ENCODE peak calls at places on chromosomes 5 and 9, in seven cellular contexts. I is heart left ventricle, C is vagina, S is K562, G is ovary, O is body of pancreas, Z is HCT116. R is an unnamed sample.

GRCh38 chr9:122113574-122113973 is 20.5 kb upstream of the TTLL11 start:
- DNase-seq in G (no peak), C (no peak), S (no peak), Z (no peak), O (no peak), I (no peak), R (no peak)

GRCh38 chr5:172919525-172920446 is 39.4 kb upstream of the RPL26L1 start:
- DNase-seq in C (no peak), G (no peak), O (no peak), Z (no peak), S (no peak), I (peak), R (no peak)

GRCh38 chr9:96604005-96604320 is 15.7 kb downstream of the CDC14B start:
- DNase-seq in C (no peak), O (no peak), S (no peak), Z (no peak), G (no peak), I (peak), R (no peak)

GRCh38 chr5:128782446-128782845 is 182.8 kb upstream of the SLC27A6 start:
- DNase-seq in C (no peak), S (no peak), O (peak), Z (peak), G (no peak), I (peak), R (no peak)

GRCh38 chr5:111432828-111433536 is 79.4 kb downstream of the STARD4 start:
- DNase-seq in C (no peak), Z (no peak), O (no peak), I (no peak), G (no peak), S (no peak), R (no peak)

GRCh38 chr9:132793606-132794580 is 84.2 kb downstream of the AK8 start:
- DNase-seq in C (peak), S (no peak), I (no peak), G (no peak), O (no peak), Z (no peak), R (no peak)

GRCh38 chr9:79705704-79706103 is 133.9 kb downstream of the TLE4 start:
- DNase-seq in Z (no peak), I (no peak), O (no peak), G (no peak), S (no peak), C (no peak), R (no peak)

GRCh38 chr5:135013947-135014570 is 20.0 kb downstream of the PITX1 start:
- DNase-seq in C (peak), O (peak), S (no peak), Z (no peak), I (no peak), G (no peak), R (no peak)

GRCh38 chr9:86747711-86748110 is 199.6 kb downstream of the GAS1 start:
- DNase-seq in C (no peak), S (no peak), Z (no peak), G (no peak), I (no peak), O (no peak), R (no peak)

GRCh38 chr5:84727708-84728107 is 343.0 kb upstream of the EDIL3 start:
- DNase-seq in G (no peak), S (no peak), O (no peak), Z (no peak), C (no peak), I (no peak), R (no peak)

GRCh38 chr5:68891718-68892117 is 202.1 kb upstream of the SLC30A5 start:
- DNase-seq in G (no peak), C (no peak), I (no peak), S (no peak), O (no peak), Z (no peak), R (no peak)

GRCh38 chr5:7348168-7348802 is 47.7 kb upstream of the ADCY2 start:
- DNase-seq in S (no peak), Z (no peak), O (no peak), G (no peak), I (no peak), C (no peak), R (no peak)

GRCh38 chr5:125017796-125018195 is 271.4 kb upstream of the ZNF608 start:
- DNase-seq in G (no peak), I (no peak), C (no peak), S (no peak), Z (no peak), O (no peak), R (no peak)

GRCh38 chr9:99419099-99419498 is 197.0 kb downstream of the SEC61B start:
- DNase-seq in Z (no peak), C (no peak), G (no peak), S (no peak), O (no peak), I (no peak), R (no peak)

GRCh38 chr9:83336696-83337095 is 201.5 kb downstream of the FRMD3 start:
- DNase-seq in I (no peak), C (no peak), S (no peak), G (no peak), Z (no peak), O (no peak), R (peak)

DNA sequence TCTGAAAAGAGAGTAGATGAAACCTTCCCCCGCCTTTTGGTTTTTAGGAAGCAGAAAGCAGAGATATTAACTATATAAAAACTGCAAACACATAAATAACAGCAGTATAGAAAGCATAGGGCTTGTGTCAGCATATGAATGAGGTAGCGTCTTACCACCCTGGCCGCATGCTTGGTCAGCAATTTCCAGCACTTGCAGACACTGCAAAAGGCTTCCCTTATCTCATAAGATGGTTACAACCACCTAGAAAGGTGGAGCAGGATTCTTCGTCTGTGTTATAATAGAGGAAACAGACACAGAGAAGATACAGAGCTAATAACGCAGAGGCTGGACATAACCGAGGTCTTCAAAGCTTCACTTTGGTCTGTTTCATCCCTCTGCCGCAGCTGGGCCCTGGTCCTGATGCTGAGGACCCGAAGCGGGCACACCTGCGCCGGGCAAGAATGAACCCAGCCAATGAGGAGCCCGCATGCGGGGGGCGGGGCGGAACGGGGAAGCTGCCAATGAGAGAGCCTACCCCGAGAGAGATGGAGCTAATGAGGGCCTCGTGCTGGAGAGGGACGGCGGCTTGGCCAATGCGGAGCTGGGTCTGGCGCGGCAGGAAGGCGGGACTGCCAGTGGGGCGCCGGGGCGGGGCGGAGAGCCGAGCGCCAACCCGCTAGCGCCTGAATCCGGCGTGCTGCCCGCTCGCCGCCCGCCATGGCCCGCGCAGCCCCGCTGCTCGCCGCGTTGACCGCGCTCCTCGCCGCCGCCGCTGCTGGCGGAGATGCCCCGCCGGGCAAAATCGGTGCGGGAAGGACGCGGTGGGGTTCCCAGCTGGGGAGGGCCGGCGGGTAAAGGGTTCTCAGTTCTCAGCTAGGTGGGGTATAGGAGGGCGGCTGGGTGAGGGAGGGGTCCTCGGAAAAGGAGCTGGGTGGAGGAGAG is at the start of gene PCYOX1L:
- DNase-seq in O (peak), C (no peak), S (peak), Z (peak), I (peak), G (peak), R (peak)
- TF ChIP-seq POLR2A in O (peak), C (no peak), S (peak), Z (peak), I (no peak), G (peak), R (peak)

GRCh38 chr5:163504091-163504931 is 1.1 kb upstream of the MAT2B start:
- DNase-seq in G (peak), Z (no peak), S (peak), I (peak), C (no peak), O (peak), R (peak)
- TF ChIP-seq POLR2A in G (no peak), Z (peak), S (no peak), I (no peak), C (no peak), O (no peak), R (no peak)

GRCh38 chr9:93493949-93494348 is 40.6 kb upstream of the FAM120AOS start:
- DNase-seq in O (no peak), I (no peak), S (no peak), Z (no peak), G (no peak), C (no peak), R (no peak)

GRCh38 chr9:93496285-93496684 is 42.9 kb upstream of the FAM120AOS start:
- DNase-seq in O (no peak), S (no peak), C (no peak), I (no peak), Z (no peak), G (no peak), R (no peak)

GRCh38 chr9:93492327-93492726 is 38.9 kb upstream of the FAM120AOS start:
- DNase-seq in I (no peak), Z (no peak), O (no peak), S (no peak), C (no peak), G (no peak), R (no peak)

GRCh38 chr9:93488239-93488638 is 34.9 kb upstream of the FAM120AOS start:
- DNase-seq in O (no peak), S (no peak), G (no peak), C (no peak), Z (no peak), I (no peak), R (no peak)

DNA sequence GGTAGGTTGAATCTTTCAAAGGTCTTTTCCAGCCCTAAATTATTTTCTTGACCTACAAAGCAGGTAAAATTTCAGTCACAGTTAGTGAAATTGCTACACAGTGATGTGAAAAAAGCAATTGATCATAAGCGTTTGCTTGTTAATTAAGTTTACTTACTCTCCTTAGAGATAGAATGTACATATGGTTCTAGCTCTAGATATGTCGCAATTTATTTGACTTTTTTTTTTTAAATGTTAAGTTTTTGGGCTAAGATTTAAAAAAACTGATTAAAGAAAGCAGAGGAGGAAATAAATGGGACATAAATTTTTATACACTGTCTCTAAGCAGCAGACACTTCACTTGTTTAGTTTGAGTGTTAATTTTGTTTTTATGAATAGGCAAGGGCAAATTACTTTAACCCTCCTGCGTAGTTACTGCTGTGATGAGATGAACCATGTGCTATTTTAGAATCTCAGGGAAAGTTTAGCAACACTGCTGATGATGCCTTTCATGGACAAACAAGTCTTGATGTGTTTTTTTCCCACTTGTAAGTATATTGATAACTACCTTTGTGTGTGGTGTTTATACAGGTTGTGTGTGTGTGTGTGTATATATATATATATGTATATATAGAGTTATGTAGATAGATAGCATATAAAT is 38.3 kb upstream of the FAM120AOS start:
- DNase-seq in Z (no peak), I (no peak), G (no peak), C (no peak), O (no peak), S (no peak), R (no peak)
- TF ChIP-seq POLR2A in Z (no peak), I (no peak), G (no peak), C (no peak), O (no peak), S (no peak), R (no peak)

DNA sequence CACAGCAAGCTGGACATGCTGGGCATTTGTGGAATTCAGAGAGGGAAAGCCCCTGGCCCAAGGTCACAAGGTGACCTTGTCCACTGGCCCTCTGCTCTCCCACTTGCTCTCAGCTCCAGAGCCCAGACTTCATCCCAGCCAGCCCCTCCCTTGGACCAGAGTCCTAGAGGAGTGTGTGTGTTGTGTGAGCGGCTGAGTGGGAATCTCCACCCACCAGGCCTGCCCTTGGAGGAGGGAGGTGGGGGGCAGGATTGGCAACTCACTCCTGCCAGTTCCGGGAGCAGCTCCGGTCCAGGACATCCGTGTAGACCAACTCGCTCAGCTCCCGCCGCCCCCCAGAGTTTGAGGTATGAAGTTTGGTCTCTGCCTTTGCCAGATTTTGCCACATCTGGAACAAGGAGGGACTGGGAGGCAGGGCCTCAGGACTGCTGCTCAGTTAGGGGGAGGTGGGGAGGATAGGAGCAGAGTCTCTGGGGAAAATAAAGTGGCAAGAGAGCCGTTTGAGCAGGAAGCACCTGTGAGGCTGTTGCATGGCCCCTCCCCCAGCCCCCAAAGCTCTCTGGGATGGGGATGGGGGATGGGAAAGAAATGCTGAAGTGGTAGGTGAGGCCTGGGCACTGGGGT is 1.4 kb downstream of the MZB1 start:
- DNase-seq in C (no peak), I (no peak), Z (no peak), O (peak), S (no peak), G (no peak), R (no peak)
- TF ChIP-seq POLR2A in C (no peak), I (no peak), Z (no peak), O (no peak), S (no peak), G (no peak), R (no peak)

GRCh38 chr9:36937346-36937745 is 96.7 kb downstream of the PAX5 start:
- DNase-seq in C (no peak), I (no peak), Z (no peak), O (no peak), G (no peak), S (no peak), R (no peak)
- TF ChIP-seq POLR2A in C (no peak), I (no peak), Z (no peak), O (no peak), G (no peak), S (no peak), R (no peak)

GRCh38 chr5:151259931-151260330 is 6.9 kb downstream of the GM2A start:
- DNase-seq in Z (no peak), G (no peak), I (no peak), S (no peak), O (no peak), C (no peak), R (no peak)

GRCh38 chr5:151254533-151254932 is 1.5 kb downstream of the GM2A start:
- DNase-seq in Z (no peak), G (no peak), I (no peak), O (no peak), S (no peak), C (no peak), R (no peak)

GRCh38 chr5:151258771-151259170 is 5.8 kb downstream of the GM2A start:
- DNase-seq in S (no peak), I (no peak), C (no peak), O (no peak), G (no peak), Z (no peak), R (no peak)

GRCh38 chr5:151255621-151256286 is 2.8 kb downstream of the GM2A start:
- DNase-seq in O (no peak), S (no peak), I (no peak), Z (no peak), C (no peak), G (no peak), R (peak)

DNA sequence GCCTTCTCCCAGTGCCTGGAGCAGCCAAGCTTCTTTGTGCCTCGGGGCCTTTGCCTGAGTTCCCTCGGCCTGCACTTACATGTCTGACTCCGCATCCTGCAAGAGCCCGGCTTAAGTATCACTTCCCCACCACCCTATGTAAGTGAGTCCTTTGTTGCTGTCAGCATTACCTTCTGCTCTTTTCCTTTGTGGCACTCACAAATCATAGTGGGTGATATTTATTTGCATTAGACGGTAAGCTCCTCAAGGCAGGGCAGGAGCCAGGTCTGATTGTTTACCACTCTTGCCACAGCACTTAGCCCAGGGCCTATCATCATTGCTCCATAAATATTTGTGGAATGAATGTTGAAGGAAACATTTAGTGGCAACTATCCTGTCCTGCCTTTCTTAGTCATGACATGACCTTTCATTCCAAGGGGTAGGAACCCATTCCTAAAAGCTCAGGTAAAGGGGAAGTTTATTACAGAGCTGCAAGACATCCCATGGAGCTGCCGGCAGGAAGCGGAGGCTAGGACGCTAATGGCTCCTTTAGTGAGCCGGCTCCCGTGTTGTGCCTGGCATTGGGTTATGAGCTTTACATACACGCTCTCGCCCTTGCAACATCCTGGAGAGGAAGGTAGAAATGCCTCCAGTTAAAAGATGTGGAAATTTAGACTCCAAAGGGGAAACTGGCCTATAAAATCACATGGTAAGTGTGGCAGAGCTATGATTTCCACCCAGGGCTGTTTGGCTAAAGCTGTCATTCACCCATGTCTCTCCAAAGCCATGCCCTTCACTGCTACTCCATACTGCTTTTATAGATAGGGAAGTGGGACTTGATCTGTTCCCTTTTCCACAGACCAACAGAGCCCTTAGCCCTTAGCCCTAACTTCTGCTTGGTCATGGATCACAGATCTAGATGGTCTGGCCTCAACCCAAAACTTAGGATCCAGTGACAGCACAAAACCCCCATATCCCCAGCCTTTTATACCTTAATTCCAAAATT is 5.0 kb downstream of the GM2A start:
- DNase-seq in I (no peak), G (no peak), O (peak), Z (no peak), S (no peak), C (no peak), R (no peak)
- TF ChIP-seq POLR2A in I (no peak), G (no peak), O (no peak), Z (no peak), S (no peak), C (no peak), R (no peak)

GRCh38 chr9:21559402-21560280 is 77.5 kb upstream of the IFNE start:
- DNase-seq in C (no peak), S (no peak), G (peak), Z (no peak), I (peak), O (peak), R (peak)
- TF ChIP-seq POLR2A in C (no peak), S (no peak), G (no peak), Z (no peak), I (no peak), O (peak), R (no peak)

GRCh38 chr5:18745988-18746615 is 1111.8 kb downstream of the TAF11L14 start:
- DNase-seq in I (no peak), S (no peak), O (peak), G (peak), C (no peak), Z (no peak), R (peak)
- TF ChIP-seq POLR2A in I (no peak), S (no peak), O (no peak), G (no peak), C (no peak), Z (no peak), R (no peak)

DNA sequence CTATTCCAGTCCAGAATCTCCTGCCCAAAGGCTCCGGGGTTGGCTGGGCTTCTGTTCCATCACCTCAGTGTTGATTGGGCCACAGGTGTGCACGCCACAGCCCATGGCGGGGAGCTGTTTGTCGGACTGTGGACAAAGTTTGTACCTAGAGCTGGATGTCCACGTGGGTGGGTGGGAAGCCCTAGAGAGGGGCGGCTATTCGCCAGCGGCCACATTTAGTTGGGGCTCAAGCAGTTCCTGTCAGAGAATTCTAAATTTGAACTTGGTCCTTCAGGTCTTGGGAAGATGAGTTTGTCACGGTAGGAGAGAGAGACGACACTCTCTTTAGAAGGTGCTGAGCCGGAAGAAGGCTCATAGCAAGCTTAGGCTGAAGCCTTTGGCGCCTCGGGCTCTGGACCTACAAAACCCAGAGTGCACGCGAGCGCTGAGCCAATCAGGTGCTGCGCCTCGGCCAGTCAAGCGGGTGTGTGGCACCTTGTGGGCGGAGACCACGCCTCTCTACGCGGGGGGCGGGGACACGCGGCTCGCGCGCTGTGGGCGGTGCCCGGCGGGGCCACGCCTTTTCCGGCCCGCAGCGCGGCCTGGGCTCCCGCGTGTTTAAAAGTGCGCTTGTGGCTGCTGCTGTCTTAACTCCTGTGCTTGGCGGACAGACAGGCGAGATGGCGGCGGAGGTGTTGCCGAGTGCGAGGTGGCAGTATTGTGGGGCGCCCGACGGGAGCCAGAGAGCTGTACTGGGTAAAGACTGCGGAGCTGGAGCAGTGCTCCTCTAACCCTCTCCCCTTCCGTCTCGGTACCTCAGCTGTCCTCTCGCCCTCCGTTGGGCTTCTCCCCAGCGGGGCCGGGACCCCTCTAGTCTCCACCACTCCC is at the start of gene POLR1E:
- DNase-seq in S (peak), C (no peak), I (peak), G (peak), O (peak), Z (peak), R (peak)
- TF ChIP-seq POLR2A in S (peak), C (no peak), I (no peak), G (peak), O (peak), Z (peak), R (peak)